ENCODE peak calls at places on chromosomes 16 and 17, in seven cellular contexts. V, J, K, L, W, U and B are unnamed samples.

GRCh38 chr16:11743308-11744074 is 834 bp upstream of the TXNDC11 start:
- DNase-seq in V (peak; percentile 17), J (no peak), K (no peak), L (no peak), W (peak; percentile 59), U (peak; percentile 98), B (no peak)

GRCh38 chr16:17723735-17724134 is 253.0 kb upstream of the XYLT1 start:
- DNase-seq in V (no peak), J (no peak), K (no peak), L (no peak), W (no peak), U (no peak), B (no peak)

GRCh38 chr16:86252596-86252995 is 257.7 kb upstream of the FOXF1 start:
- DNase-seq in V (peak; percentile 31), J (peak; percentile 9), K (no peak), L (no peak), W (peak; percentile 62), U (no peak), B (no peak)

GRCh38 chr17:61208301-61209098 is 191.1 kb upstream of the TBX2 start:
- DNase-seq in V (no peak), J (no peak), K (no peak), L (no peak), W (no peak), U (no peak), B (no peak)

GRCh38 chr16:75379911-75380847 is 53.1 kb downstream of the CFDP1 start:
- DNase-seq in V (no peak), J (no peak), K (peak; percentile 27), L (peak; percentile 60), W (no peak), U (no peak), B (peak; percentile 24)

GRCh38 chr16:912684-913613 is 57.8 kb downstream of the LMF1 start:
- DNase-seq in V (no peak), J (no peak), K (no peak), L (no peak), W (no peak), U (peak; percentile 83), B (no peak)

GRCh38 chr16:11331967-11332366 is 13.3 kb upstream of the RMI2 start:
- DNase-seq in V (no peak), J (no peak), K (no peak), L (no peak), W (no peak), U (no peak), B (no peak)

GRCh38 chr16:64590516-64590915 is 531.3 kb downstream of the CDH11 start:
- DNase-seq in V (no peak), J (no peak), K (no peak), L (no peak), W (no peak), U (no peak), B (no peak)

GRCh38 chr16:66502020-66502913 is 47.7 kb downstream of the TK2 start:
- DNase-seq in V (no peak), J (no peak), K (no peak), L (no peak), W (no peak), U (peak; percentile 47), B (no peak)

GRCh38 chr16:65743558-65743957 is 621.7 kb upstream of the CDH11 start:
- DNase-seq in V (no peak), J (no peak), K (no peak), L (no peak), W (no peak), U (no peak), B (no peak)

GRCh38 chr17:78723001-78723796 is 58.9 kb downstream of the CYTH1 start:
- DNase-seq in V (peak; percentile 93), J (no peak), K (no peak), L (no peak), W (no peak), U (no peak), B (no peak)

GRCh38 chr16:89949121-89949742 is 677 bp downstream of the DEF8 start:
- DNase-seq in V (peak; percentile 73), J (no peak), K (no peak), L (no peak), W (no peak), U (no peak), B (no peak)

GRCh38 chr17:60421273-60422161 is 772 bp upstream of the CHCT1 start:
- DNase-seq in V (peak; percentile 97), J (peak; percentile 38), K (peak; percentile 84), L (no peak), W (no peak), U (peak; percentile 42), B (peak; percentile 82)

GRCh38 chr16:66159987-66160386 is 206.5 kb upstream of the CDH5 start:
- DNase-seq in V (no peak), J (no peak), K (no peak), L (no peak), W (no peak), U (no peak), B (no peak)

GRCh38 chr17:43549496-43549895 is 3.4 kb upstream of the ETV4 start:
- DNase-seq in V (no peak), J (no peak), K (no peak), L (no peak), W (no peak), U (no peak), B (no peak)

GRCh38 chr17:72501404-72502110 is 380.7 kb downstream of the SOX9 start:
- DNase-seq in V (no peak), J (no peak), K (no peak), L (no peak), W (no peak), U (peak; percentile 89), B (no peak)
- TF ChIP-seq TAF1 in V (no peak), J (no peak), K (no peak), L (no peak), W (no peak), U (peak; percentile 77), B (no peak)

DNA sequence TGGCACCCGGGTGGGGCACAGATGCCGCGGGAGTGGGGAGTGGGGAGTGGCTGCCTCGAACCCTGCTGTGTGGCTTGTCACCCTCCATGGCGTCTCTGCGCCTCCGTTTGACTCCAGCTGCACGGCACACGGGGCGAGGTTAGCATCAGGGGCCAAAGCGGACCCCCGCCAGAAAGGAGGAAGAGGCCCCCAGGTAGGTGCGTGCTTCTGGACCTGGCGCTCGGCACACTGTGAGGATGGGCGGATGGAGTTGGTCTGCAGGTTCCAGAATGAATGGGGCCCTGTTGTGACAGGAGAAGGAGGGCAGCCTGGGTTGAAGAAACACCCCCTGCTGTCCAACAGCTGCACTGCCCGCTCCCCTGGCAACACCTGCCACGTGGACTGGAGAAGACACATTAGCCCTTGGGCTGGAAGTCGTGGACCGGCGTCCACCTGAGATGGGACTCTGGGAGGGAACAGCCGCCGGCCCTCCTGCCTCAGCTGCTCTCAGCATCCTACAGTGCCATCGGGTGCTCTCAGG is 9.4 kb upstream of the FASN start:
- DNase-seq in V (peak; percentile 74), J (no peak), K (no peak), L (no peak), W (no peak), U (peak; percentile 43), B (no peak)
- TF ChIP-seq TAF1 in V (no peak), J (no peak), K (no peak), L (no peak), W (no peak), U (no peak), B (no peak)

GRCh38 chr17:41648411-41649195 is 24.2 kb upstream of the KRT17 start:
- DNase-seq in V (peak; percentile 94), J (peak; percentile 74), K (peak; percentile 88), L (no peak), W (peak; percentile 86), U (peak; percentile 75), B (peak; percentile 90)
- TF ChIP-seq TAF1 in V (no peak), J (no peak), K (no peak), L (no peak), W (no peak), U (peak; percentile 15), B (no peak)

DNA sequence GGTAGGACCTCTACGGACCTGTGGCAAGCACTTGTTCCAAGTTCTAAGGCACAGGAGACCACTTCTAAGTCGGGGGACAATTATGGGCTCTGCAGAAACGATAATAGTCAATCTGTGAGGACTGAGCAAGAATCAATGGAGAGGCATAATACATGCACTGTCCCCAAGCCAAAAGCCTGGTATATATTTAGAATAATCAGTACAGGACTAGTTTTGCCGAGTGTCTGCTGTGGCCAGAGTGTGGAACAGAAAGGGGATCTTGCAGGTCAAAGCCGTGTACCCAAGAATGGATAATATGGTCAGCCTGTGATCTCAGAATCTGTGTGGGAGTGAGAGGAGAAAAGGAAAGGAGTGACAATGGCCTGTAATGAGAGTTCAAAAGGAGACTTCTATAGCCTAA is 80.2 kb upstream of the GNAO1 start:
- DNase-seq in V (no peak), J (no peak), K (no peak), L (no peak), W (no peak), U (no peak), B (no peak)
- TF ChIP-seq TAF1 in V (no peak), J (no peak), K (no peak), L (no peak), W (no peak), U (no peak), B (no peak)

GRCh38 chr17:49707246-49707607 is 537 bp downstream of the SLC35B1 start:
- DNase-seq in V (no peak), J (no peak), K (no peak), L (no peak), W (peak; percentile 45), U (no peak), B (no peak)
- TF ChIP-seq TAF1 in V (no peak), J (no peak), K (no peak), L (no peak), W (no peak), U (no peak), B (no peak)

GRCh38 chr17:628089-628488 is 86.5 kb downstream of the VPS53 start:
- DNase-seq in V (no peak), J (no peak), K (no peak), L (no peak), W (no peak), U (no peak), B (no peak)

GRCh38 chr17:632551-632950 is 82.1 kb downstream of the VPS53 start:
- DNase-seq in V (no peak), J (no peak), K (no peak), L (no peak), W (no peak), U (no peak), B (no peak)

GRCh38 chr17:624341-624860 is 90.2 kb downstream of the VPS53 start:
- DNase-seq in V (no peak), J (no peak), K (no peak), L (no peak), W (no peak), U (no peak), B (no peak)

GRCh38 chr17:627051-627450 is 87.6 kb downstream of the VPS53 start:
- DNase-seq in V (no peak), J (no peak), K (no peak), L (no peak), W (no peak), U (no peak), B (no peak)

DNA sequence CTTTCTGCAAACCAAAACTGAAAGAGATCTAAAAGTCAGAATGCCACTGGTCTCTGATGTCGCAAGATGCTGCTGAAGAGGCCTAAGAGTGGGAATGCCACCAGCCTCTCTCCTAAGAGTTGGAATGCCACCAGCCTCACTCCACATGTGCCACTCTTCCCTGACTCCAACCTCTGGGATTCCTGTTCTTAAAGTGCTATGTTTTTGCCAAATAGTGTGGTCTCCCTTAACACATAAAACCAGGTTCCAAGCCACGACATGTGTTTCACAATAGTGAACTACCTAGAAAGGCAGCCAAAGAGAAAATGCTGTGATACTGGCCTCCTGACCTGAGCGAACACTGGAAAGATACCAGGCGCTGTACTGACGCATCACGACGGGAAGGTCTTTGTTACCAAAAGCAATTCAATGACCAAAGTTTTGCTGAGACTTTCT is 86.1 kb downstream of the VPS53 start:
- DNase-seq in V (no peak), J (no peak), K (no peak), L (no peak), W (no peak), U (no peak), B (no peak)
- TF ChIP-seq TAF1 in V (no peak), J (no peak), K (no peak), L (no peak), W (no peak), U (no peak), B (no peak)